ENCODE peak calls at places on chromosomes 11 and 22, in ten cellular contexts. H is HT-29; J is BE2C; B is iris pigment epithelial cell; X is AG09309; U is LoVo; L is NK-92 treated with Interleukin-12 subunit alpha and Interleukin-12 subunit beta, amount 100 ng/mL, for 24 hours; A is adipocyte; N is SK-N-DZ; D is Calu3. Y is an unnamed sample.
A peak's percentile ranks its signal among the peaks of the same experiment; 100 is the strongest.

GRCh38 chr11:85626496-85626895 is 648 bp downstream of the DLG2 start:
- DNase-seq in H (no peak), J (no peak), B (peak; percentile 8), X (no peak), U (no peak), L (no peak), A (peak; percentile 17), N (no peak), D (no peak), Y (no peak)

GRCh38 chr11:102155676-102156075 is 45.4 kb downstream of the YAP1 start:
- DNase-seq in H (no peak), J (no peak), B (no peak), X (no peak), U (no peak), L (no peak), A (peak; percentile 45), N (no peak), D (no peak), Y (no peak)

GRCh38 chr11:76799061-76799804 is 16.1 kb downstream of the TSKU start:
- DNase-seq in H (peak; percentile 91), J (peak; percentile 90), B (peak; percentile 69), X (no peak), U (peak; percentile 73), L (peak; percentile 22), A (peak; percentile 91), N (peak; percentile 37), D (peak; percentile 90), Y (peak; percentile 81)

GRCh38 chr11:94128171-94128745 is 383 bp upstream of the PANX1 start:
- DNase-seq in H (peak; percentile 73), J (peak; percentile 44), B (no peak), X (no peak), U (no peak), L (no peak), A (no peak), N (peak; percentile 75), D (no peak), Y (peak; percentile 31)

GRCh38 chr11:57303280-57303989 is 21.3 kb downstream of the TNKS1BP1 start:
- DNase-seq in H (no peak), J (no peak), B (no peak), X (no peak), U (no peak), L (no peak), A (no peak), N (no peak), D (no peak), Y (peak; percentile 29)

GRCh38 chr11:69920500-69921428 is 101.5 kb upstream of the FGF3 start:
- DNase-seq in H (no peak), J (no peak), B (no peak), X (no peak), U (no peak), L (no peak), A (no peak), N (no peak), D (no peak), Y (no peak)

GRCh38 chr11:62069374-62069773 is 54.4 kb upstream of the INCENP start:
- DNase-seq in H (no peak), J (no peak), B (no peak), X (no peak), U (no peak), L (no peak), A (no peak), N (no peak), D (no peak), Y (no peak)

GRCh38 chr22:41367680-41368542 is 13.8 kb upstream of the TEF start:
- DNase-seq in H (no peak), J (peak; percentile 49), B (peak; percentile 67), X (peak; percentile 34), U (no peak), L (no peak), A (peak; percentile 40), N (peak; percentile 32), D (no peak), Y (no peak)

GRCh38 chr11:114477946-114478537 is 38.8 kb downstream of the REXO2 start:
- DNase-seq in H (no peak), J (no peak), B (no peak), X (no peak), U (no peak), L (no peak), A (no peak), N (no peak), D (no peak), Y (no peak)

GRCh38 chr22:41286639-41287091 is 678 bp upstream of the RANGAP1 start:
- DNase-seq in H (no peak), J (peak; percentile 32), B (no peak), X (no peak), U (peak; percentile 29), L (no peak), A (peak; percentile 49), N (no peak), D (peak; percentile 20), Y (no peak)

GRCh38 chr11:6635082-6635932 is 16.1 kb upstream of the TPP1 start:
- DNase-seq in H (peak; percentile 41), J (no peak), B (no peak), X (no peak), U (peak; percentile 58), L (no peak), A (no peak), N (no peak), D (no peak), Y (no peak)

GRCh38 chr11:36363361-36364272 is 67.5 kb downstream of the PRR5L start:
- DNase-seq in H (peak; percentile 77), J (no peak), B (peak; percentile 42), X (no peak), U (peak; percentile 35), L (no peak), A (no peak), N (no peak), D (no peak), Y (no peak)

GRCh38 chr11:126654886-126655806 is 299.7 kb downstream of the ST3GAL4 start:
- DNase-seq in H (no peak), J (no peak), B (no peak), X (no peak), U (no peak), L (no peak), A (no peak), N (no peak), D (no peak), Y (no peak)

GRCh38 chr11:67407700-67408163 is 3.8 kb downstream of the TBC1D10C start:
- DNase-seq in H (no peak), J (no peak), B (no peak), X (no peak), U (no peak), L (no peak), A (no peak), N (no peak), D (no peak), Y (no peak)

GRCh38 chr11:67056640-67057409 is at the start of gene RHOD:
- DNase-seq in H (peak; percentile 75), J (no peak), B (no peak), X (no peak), U (peak; percentile 67), L (no peak), A (peak; percentile 71), N (no peak), D (peak; percentile 74), Y (peak; percentile 90)

GRCh38 chr11:1437500-1437899 is 47.8 kb downstream of the BRSK2 start:
- DNase-seq in H (peak; percentile 67), J (peak; percentile 79), B (peak; percentile 32), X (peak; percentile 8), U (no peak), L (no peak), A (peak; percentile 73), N (peak; percentile 65), D (peak; percentile 37), Y (peak; percentile 94)

GRCh38 chr11:65479184-65480145 is 19.4 kb upstream of the MALAT1 start:
- DNase-seq in H (peak; percentile 88), J (peak; percentile 60), B (peak; percentile 89), X (peak; percentile 96), U (no peak), L (no peak), A (peak; percentile 82), N (peak; percentile 82), D (no peak), Y (peak; percentile 63)

GRCh38 chr11:61968758-61969390 is 1.4 kb upstream of the FTH1 start:
- DNase-seq in H (no peak), J (no peak), B (no peak), X (no peak), U (no peak), L (no peak), A (no peak), N (no peak), D (no peak), Y (no peak)

GRCh38 chr22:20130739-20131592 is 638 bp upstream of the ZDHHC8 start:
- DNase-seq in H (peak; percentile 81), J (peak; percentile 83), B (peak; percentile 88), X (peak; percentile 13), U (peak; percentile 66), L (peak; percentile 55), A (peak; percentile 92), N (peak; percentile 80), D (peak; percentile 80), Y (peak; percentile 74)

Y was measured in 8988T.